ENCODE peak calls at places on chromosomes 2 and 18, in four cellular contexts. A is ureter, Y is endothelial cell, R is T-helper 9 cell. Z is an unnamed sample.

GRCh38 chr2:199228887-199229819 is 228.6 kb downstream of the SATB2 start:
- DNase-seq in Y (no peak), R (no peak), A (no peak), Z (no peak)

GRCh38 chr2:65957454-65957853 is 477.5 kb upstream of the MEIS1 start:
- DNase-seq in R (no peak), A (no peak), Y (no peak), Z (no peak)

GRCh38 chr2:46569061-46569560 is 89.7 kb downstream of the TMEM247 start:
- DNase-seq in Y (no peak), R (no peak), A (no peak), Z (no peak)

GRCh38 chr18:10032331-10032979 is 118.6 kb downstream of the VAPA start:
- DNase-seq in Y (peak), A (no peak), R (no peak), Z (peak)

GRCh38 chr2:45938649-45939511 is 287.4 kb downstream of the PRKCE start:
- DNase-seq in R (no peak), Y (no peak), A (peak), Z (no peak)

GRCh38 chr2:230865766-230866703 is 1.3 kb downstream of the ITM2C start:
- DNase-seq in A (peak), R (no peak), Y (peak), Z (no peak)

GRCh38 chr2:19574788-19575260 is 216.4 kb upstream of the OSR1 start:
- DNase-seq in R (no peak), A (peak), Y (no peak), Z (no peak)

GRCh38 chr2:181752301-181752700 is 72.0 kb upstream of the NEUROD1 start:
- DNase-seq in A (no peak), Y (no peak), R (no peak), Z (no peak)

GRCh38 chr2:219737270-219737691 is 109.9 kb downstream of the SLC4A3 start:
- DNase-seq in Y (peak), A (no peak), R (no peak), Z (no peak)

GRCh38 chr2:104853926-104854506 is at the start of gene POU3F3:
- DNase-seq in A (peak), Y (peak), R (no peak), Z (peak)

GRCh38 chr2:30293303-30293912 is 62.1 kb downstream of the LBH start:
- DNase-seq in Y (peak), A (no peak), R (no peak), Z (no peak)

GRCh38 chr18:63317556-63317946 is 2.0 kb downstream of the BCL2 start:
- DNase-seq in A (no peak), R (no peak), Y (no peak), Z (no peak)

GRCh38 chr2:101328474-101329007 is 20.0 kb upstream of the RNF149 start:
- DNase-seq in A (peak), Y (no peak), R (no peak), Z (no peak)

GRCh38 chr2:174535757-174536703 is 49.2 kb upstream of the GPR155 start:
- DNase-seq in A (no peak), Y (no peak), R (no peak), Z (no peak)

GRCh38 chr2:153536105-153536504 is 57.5 kb upstream of the RPRM start:
- DNase-seq in A (no peak), Y (no peak), R (no peak), Z (no peak)

GRCh38 chr18:79962835-79963657 is 1.4 kb upstream of the HSBP1L1 start:
- DNase-seq in Y (no peak), A (no peak), R (peak), Z (no peak)

GRCh38 chr18:11121426-11121825 is 27.9 kb downstream of the PIEZO2 start:
- DNase-seq in R (no peak), Y (no peak), A (no peak), Z (no peak)

GRCh38 chr2:32910883-32911598 is 35.7 kb upstream of the LTBP1 start:
- DNase-seq in R (no peak), Y (no peak), A (no peak), Z (no peak)

Z was measured in effector CD8-positive, alpha-beta T cell.